ENCODE peak calls at places on chromosomes 7 and 10, in eight cellular contexts. O is ELF-1; C is GM23248; S is H7; L is Daoy; Z is T-helper 1 cell; Y is CD8-positive, alpha-beta memory T cell; M is substantia nigra. B is an unnamed sample.

GRCh38 chr7:37817219-37817618 is 31.2 kb upstream of the NME8 start:
- DNase-seq in M (no peak), Z (no peak), L (no peak), O (no peak), C (no peak), Y (no peak), S (no peak), B (no peak)

GRCh38 chr7:90816511-90817142 is 220.5 kb downstream of the CDK14 start:
- DNase-seq in Z (no peak), M (no peak), O (peak; percentile 1), C (peak; percentile 99), S (no peak), Y (no peak), L (peak; percentile 90), B (no peak)

GRCh38 chr7:100472121-100472851 is 6.7 kb downstream of the TSC22D4 start:
- DNase-seq in Z (no peak), L (no peak), C (no peak), O (no peak), S (peak; percentile 69), M (no peak), Y (no peak), B (no peak)

GRCh38 chr7:34096135-34096775 is 190.9 kb downstream of the BMPER start:
- DNase-seq in L (peak; percentile 79), S (no peak), Y (no peak), Z (no peak), M (no peak), O (no peak), C (peak; percentile 94), B (no peak)

GRCh38 chr10:12921163-12921562 is 80.3 kb downstream of the CCDC3 start:
- DNase-seq in O (no peak), S (no peak), Z (no peak), L (no peak), M (no peak), C (no peak), Y (no peak), B (no peak)

GRCh38 chr10:25555865-25556264 is 378.2 kb upstream of the MYO3A start:
- DNase-seq in M (no peak), Y (no peak), C (no peak), S (no peak), L (peak; percentile 17), Z (no peak), O (no peak), B (no peak)

GRCh38 chr7:105493928-105494325 is 28.1 kb downstream of the PUS7 start:
- DNase-seq in L (peak; percentile 85), O (no peak), Y (no peak), C (peak; percentile 87), S (no peak), M (no peak), Z (no peak), B (no peak)

GRCh38 chr7:46871516-46871915 is 710.4 kb downstream of the TNS3 start:
- DNase-seq in L (no peak), C (peak; percentile 42), O (no peak), M (no peak), Z (no peak), S (no peak), Y (no peak), B (no peak)

GRCh38 chr10:79941585-79942210 is 7.2 kb downstream of the SFTPD start:
- DNase-seq in O (no peak), Z (no peak), C (no peak), S (no peak), Y (no peak), L (no peak), M (no peak), B (no peak)

GRCh38 chr7:142412551-142413193 is 154.8 kb upstream of the PRSS58 start:
- DNase-seq in Y (peak; percentile 41), L (peak; percentile 78), C (peak; percentile 81), S (peak; percentile 69), O (peak; percentile 60), M (no peak), Z (peak; percentile 21), B (no peak)

GRCh38 chr7:1307828-1308227 is 75.2 kb downstream of the UNCX start:
- DNase-seq in M (no peak), L (no peak), S (no peak), O (no peak), Z (no peak), Y (no peak), C (no peak), B (no peak)

GRCh38 chr7:101156866-101157589 is 2.8 kb downstream of the AP1S1 start:
- DNase-seq in S (peak; percentile 31), O (peak; percentile 84), L (no peak), M (no peak), Y (no peak), Z (no peak), C (no peak), B (no peak)

GRCh38 chr7:16571941-16572340 is 45.3 kb downstream of the LRRC72 start:
- DNase-seq in M (no peak), Z (no peak), Y (no peak), S (no peak), L (no peak), O (no peak), C (no peak), B (no peak)

GRCh38 chr7:150368884-150369739 is 490 bp downstream of the REPIN1 start:
- DNase-seq in O (peak; percentile 89), C (peak; percentile 64), Y (peak; percentile 70), S (peak; percentile 93), L (peak; percentile 79), Z (peak; percentile 50), M (no peak), B (no peak)

GRCh38 chr7:47292832-47293309 is 289.0 kb downstream of the TNS3 start:
- DNase-seq in O (no peak), L (no peak), Z (no peak), S (no peak), M (no peak), C (no peak), Y (no peak), B (no peak)

GRCh38 chr10:131647789-131648188 is 253.0 kb upstream of the PPP2R2D start:
- DNase-seq in M (no peak), C (no peak), O (no peak), S (peak; percentile 49), L (no peak), Y (no peak), Z (no peak), B (no peak)

GRCh38 chr10:80272793-80273522 is 16.5 kb downstream of the MAT1A start:
- DNase-seq in L (no peak), C (peak; percentile 28), O (no peak), M (no peak), S (no peak), Y (no peak), Z (no peak), B (no peak)

GRCh38 chr7:41874206-41874770 is 171.4 kb upstream of the INHBA start:
- DNase-seq in C (no peak), Y (no peak), M (no peak), Z (no peak), L (no peak), S (no peak), O (peak; percentile 73), B (no peak)